ENCODE peak calls at places on chromosomes 5 and 9, in eight cellular contexts. K is AG08396, Q is frontal cortex, O is T-helper 1 cell, A is RWPE1, Z is GM13977, X is ovary, N is HuH-7.5. J is an unnamed sample.

GRCh38 chr5:82785941-82786340 is 291.3 kb downstream of the TMEM167A start:
- DNase-seq in K (no peak), Q (no peak), O (no peak), A (no peak), Z (no peak), X (no peak), N (no peak), J (no peak)

GRCh38 chr5:50593681-50594080 is 72.8 kb upstream of the PARP8 start:
- DNase-seq in K (no peak), Q (no peak), O (no peak), A (no peak), Z (no peak), X (no peak), N (no peak), J (no peak)

GRCh38 chr5:125719681-125720676 is 703.2 kb upstream of the GRAMD2B start:
- DNase-seq in K (no peak), Q (no peak), O (no peak), A (no peak), Z (no peak), X (no peak), N (no peak), J (no peak)

GRCh38 chr9:121784706-121785426 is 133.4 kb downstream of the DAB2IP start:
- DNase-seq in K (no peak), Q (no peak), O (no peak), A (no peak), Z (no peak), X (no peak), N (no peak), J (peak; percentile 25)

GRCh38 chr9:31542384-31543055 is 841.9 kb upstream of the ACO1 start:
- DNase-seq in K (no peak), Q (no peak), O (no peak), A (peak; percentile 42), Z (peak; percentile 31), X (peak; percentile 29), N (no peak), J (no peak)

GRCh38 chr5:148729182-148729581 is 74.9 kb upstream of the HTR4 start:
- DNase-seq in K (no peak), Q (no peak), O (no peak), A (peak; percentile 16), Z (no peak), X (no peak), N (no peak), J (no peak)

GRCh38 chr9:91740713-91741112 is 209.3 kb downstream of the ROR2 start:
- DNase-seq in K (peak; percentile 54), Q (no peak), O (no peak), A (no peak), Z (no peak), X (peak; percentile 64), N (no peak), J (no peak)

GRCh38 chr5:107808671-107809137 is 138.0 kb upstream of the EFNA5 start:
- DNase-seq in K (no peak), Q (no peak), O (no peak), A (no peak), Z (no peak), X (peak; percentile 12), N (no peak), J (no peak)

GRCh38 chr5:135745897-135746500 is 88.5 kb upstream of the SLC25A48 start:
- DNase-seq in K (no peak), Q (no peak), O (no peak), A (no peak), Z (no peak), X (no peak), N (no peak), J (no peak)

GRCh38 chr9:137721479-137721878 is 102.7 kb downstream of the EHMT1 start:
- DNase-seq in K (no peak), Q (no peak), O (no peak), A (no peak), Z (no peak), X (no peak), N (no peak), J (no peak)

GRCh38 chr5:131513780-131514179 is 121.2 kb downstream of the RAPGEF6 start:
- DNase-seq in K (no peak), Q (no peak), O (no peak), A (no peak), Z (no peak), X (no peak), N (no peak), J (no peak)

GRCh38 chr5:135426102-135427082 is 20.8 kb downstream of the DCANP1 start:
- DNase-seq in K (peak; percentile 40), Q (no peak), O (no peak), A (peak; percentile 79), Z (peak; percentile 68), X (no peak), N (peak; percentile 38), J (no peak)

GRCh38 chr9:133533878-133534277 is 626 bp upstream of the ADAMTSL2 start:
- DNase-seq in K (no peak), Q (no peak), O (no peak), A (no peak), Z (peak; percentile 30), X (no peak), N (no peak), J (peak; percentile 49)

GRCh38 chr5:157506981-157507780 is 47.2 kb downstream of the NIPAL4 start:
- DNase-seq in K (no peak), Q (no peak), O (no peak), A (peak; percentile 67), Z (no peak), X (no peak), N (no peak), J (no peak)

GRCh38 chr5:2531318-2531717 is 220.2 kb downstream of the IRX2 start:
- DNase-seq in K (no peak), Q (no peak), O (no peak), A (no peak), Z (no peak), X (no peak), N (no peak), J (no peak)

GRCh38 chr5:76942581-76942980 is 10.3 kb upstream of the CRHBP start:
- DNase-seq in K (peak; percentile 26), Q (no peak), O (no peak), A (no peak), Z (no peak), X (no peak), N (no peak), J (no peak)